ENCODE peak calls at places on chromosomes 2 and 18, in nine cellular contexts. Z is GM23248, I is neuronal stem cell, N is heart left ventricle, R is mesenchymal stem cell, O is pancreas, D is HCT116, K is foreskin keratinocyte, X is right lobe of liver. U is an unnamed sample.

GRCh38 chr2:217279571-217279970 is 419.7 kb upstream of the TNP1 start:
- DNase-seq in Z (peak), I (no peak), N (no peak), R (peak), O (no peak), D (no peak), K (peak), X (no peak), U (no peak)

GRCh38 chr2:149732001-149732685 is 144.6 kb upstream of the MMADHC start:
- DNase-seq in Z (peak), I (no peak), N (no peak), R (peak), O (no peak), D (no peak), K (peak), X (no peak), U (peak)

GRCh38 chr2:88307817-88308216 is 137.7 kb downstream of the THNSL2 start:
- DNase-seq in Z (peak), I (no peak), N (no peak), R (no peak), O (no peak), D (peak), K (peak), X (no peak), U (no peak)

GRCh38 chr2:232310189-232310588 is 68.4 kb upstream of the ALPP start:
- DNase-seq in Z (no peak), I (no peak), N (no peak), R (no peak), O (no peak), D (no peak), K (no peak), X (no peak), U (no peak)

GRCh38 chr2:144240656-144241339 is 279.1 kb downstream of the ZEB2 start:
- DNase-seq in Z (no peak), I (no peak), N (no peak), R (no peak), O (no peak), D (no peak), K (no peak), X (no peak), U (no peak)

GRCh38 chr2:147037048-147037447 is 807.8 kb upstream of the ACVR2A start:
- DNase-seq in Z (no peak), I (no peak), N (no peak), R (no peak), O (no peak), D (no peak), K (no peak), X (no peak), U (no peak)

GRCh38 chr2:127052771-127053691 is 53.9 kb downstream of the BIN1 start:
- DNase-seq in Z (no peak), I (no peak), N (peak), R (no peak), O (no peak), D (no peak), K (no peak), X (peak), U (no peak)

GRCh38 chr18:38006541-38006940 is 440.9 kb upstream of the CELF4 start:
- DNase-seq in Z (no peak), I (no peak), N (no peak), R (no peak), O (no peak), D (no peak), K (no peak), X (no peak), U (no peak)

GRCh38 chr2:38370664-38371063 is 6.4 kb downstream of the ATL2 start:
- DNase-seq in Z (no peak), I (no peak), N (no peak), R (no peak), O (no peak), D (no peak), K (no peak), X (no peak), U (no peak)

GRCh38 chr18:2878656-2879330 is 32.0 kb downstream of the EMILIN2 start:
- DNase-seq in Z (no peak), I (no peak), N (no peak), R (no peak), O (no peak), D (no peak), K (no peak), X (no peak), U (no peak)

GRCh38 chr18:23172981-23173380 is 37.7 kb downstream of the CABLES1 start:
- DNase-seq in Z (no peak), I (no peak), N (no peak), R (no peak), O (no peak), D (no peak), K (no peak), X (no peak), U (no peak)

GRCh38 chr2:222733846-222734689 is 62.6 kb downstream of the MOGAT1 start:
- DNase-seq in Z (peak), I (no peak), N (no peak), R (peak), O (no peak), D (no peak), K (no peak), X (no peak), U (no peak)

GRCh38 chr2:226514895-226515294 is 284.7 kb downstream of the IRS1 start:
- DNase-seq in Z (peak), I (no peak), N (no peak), R (no peak), O (no peak), D (peak), K (peak), X (no peak), U (peak)
- H3K27ac ChIP-seq in Z (peak), I (no peak), N (no peak), R (no peak), O (no peak), D (peak), K (peak), X (peak), U (peak)

DNA sequence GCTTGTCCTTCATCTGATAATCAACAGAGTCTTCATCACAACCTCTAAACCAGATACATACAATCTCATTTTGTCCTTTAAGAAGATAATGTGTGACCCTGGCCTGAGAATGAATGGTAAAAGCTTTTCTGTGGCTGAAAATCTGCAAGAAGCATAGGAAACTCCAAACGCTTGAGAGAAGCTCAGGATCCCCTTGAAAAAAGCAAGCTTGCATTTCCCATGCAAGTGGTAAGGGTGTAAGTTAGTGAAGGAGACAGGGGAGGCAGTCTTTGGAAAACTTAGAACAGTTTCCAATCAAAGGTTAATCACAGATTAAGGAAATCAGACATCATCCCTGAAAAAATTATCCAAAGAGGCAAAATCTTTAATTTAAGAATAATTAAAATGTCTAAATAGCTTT is 413.6 kb upstream of the SALL3 start:
- DNase-seq in Z (no peak), I (no peak), N (no peak), R (no peak), O (no peak), D (no peak), K (no peak), X (no peak), U (no peak)
- H3K27ac ChIP-seq in Z (no peak), I (no peak), N (no peak), R (no peak), O (no peak), D (no peak), K (no peak), X (no peak), U (no peak)

GRCh38 chr18:61882296-61883004 is 10.4 kb downstream of the RNF152 start:
- DNase-seq in Z (peak), I (no peak), N (no peak), R (peak), O (no peak), D (no peak), K (no peak), X (no peak), U (no peak)
- H3K27ac ChIP-seq in Z (peak), I (no peak), N (no peak), R (no peak), O (no peak), D (no peak), K (no peak), X (no peak), U (peak)

GRCh38 chr2:43415582-43415981 is 180.3 kb downstream of the THADA start:
- DNase-seq in Z (no peak), I (no peak), N (no peak), R (no peak), O (no peak), D (no peak), K (peak), X (no peak), U (no peak)

GRCh38 chr2:43414586-43415125 is 181.2 kb downstream of the THADA start:
- DNase-seq in Z (no peak), I (no peak), N (no peak), R (no peak), O (no peak), D (no peak), K (no peak), X (no peak), U (no peak)

GRCh38 chr2:43410055-43410604 is 183.7 kb upstream of the ZFP36L2 start:
- DNase-seq in Z (no peak), I (no peak), N (no peak), R (no peak), O (no peak), D (no peak), K (no peak), X (no peak), U (no peak)

GRCh38 chr2:43414033-43414432 is 181.8 kb downstream of the THADA start:
- DNase-seq in Z (no peak), I (no peak), N (no peak), R (no peak), O (no peak), D (no peak), K (no peak), X (no peak), U (no peak)

GRCh38 chr2:43412121-43412753 is 183.6 kb downstream of the THADA start:
- DNase-seq in Z (peak), I (no peak), N (no peak), R (no peak), O (no peak), D (no peak), K (peak), X (no peak), U (no peak)
- H3K27ac ChIP-seq in Z (no peak), I (no peak), N (peak), R (no peak), O (no peak), D (peak), K (no peak), X (no peak), U (no peak)

DNA sequence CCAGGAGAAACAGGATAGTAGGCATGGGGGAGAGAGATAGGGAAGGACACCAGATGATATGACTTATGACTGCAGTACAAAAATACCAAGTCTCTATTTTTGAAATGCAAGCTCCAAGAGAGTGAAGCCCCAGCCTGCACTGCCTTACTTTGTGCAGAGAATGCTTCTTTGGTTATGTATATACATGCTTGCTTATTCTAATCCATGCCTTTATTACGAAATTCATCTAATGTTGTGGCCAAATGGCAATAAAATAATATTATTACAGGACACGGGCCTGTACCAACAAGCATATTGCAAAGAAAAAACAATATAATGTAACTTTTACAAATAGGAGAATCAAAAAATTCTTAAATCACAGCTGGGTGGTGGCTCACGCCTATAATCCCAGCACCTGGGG is 110.8 kb downstream of the BCL11A start:
- DNase-seq in Z (no peak), I (no peak), N (no peak), R (no peak), O (no peak), D (no peak), K (peak), X (no peak), U (no peak)
- H3K27ac ChIP-seq in Z (no peak), I (no peak), N (no peak), R (no peak), O (no peak), D (no peak), K (no peak), X (no peak), U (peak)

DNA sequence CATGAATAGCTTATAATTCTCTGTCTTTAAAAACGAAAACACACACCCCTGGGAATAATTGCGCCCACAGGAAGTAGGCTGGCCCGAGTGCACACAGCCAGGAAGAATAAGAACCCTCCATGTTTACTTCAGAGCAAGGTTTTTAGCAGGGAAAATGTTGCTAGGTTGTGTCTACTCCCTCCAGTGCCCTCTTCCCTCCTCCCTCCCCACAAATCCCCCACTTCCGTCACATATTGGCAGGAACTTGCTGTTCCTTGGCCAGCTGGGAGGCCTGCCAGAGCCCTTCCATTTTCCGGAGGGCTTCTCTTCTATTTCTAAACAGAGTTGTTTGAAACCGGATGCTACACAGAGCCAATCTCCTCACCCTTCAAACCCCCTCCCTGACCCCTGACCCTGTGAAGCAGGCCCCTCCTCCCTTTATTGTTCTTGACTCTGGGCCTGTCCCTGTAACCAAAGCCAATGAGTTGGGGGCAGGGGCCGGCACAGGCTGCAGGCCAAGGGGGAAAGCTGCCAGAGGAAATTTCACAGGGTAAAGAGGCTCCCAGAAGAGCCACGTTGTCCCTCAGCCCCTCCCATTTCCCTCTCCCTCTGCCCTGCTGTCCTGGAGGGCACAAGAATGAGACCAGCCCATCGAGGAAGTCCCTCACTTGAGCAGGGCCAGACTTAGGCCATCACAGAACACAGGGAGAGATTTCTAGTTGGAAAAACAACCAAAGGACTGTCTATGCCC is 49.8 kb upstream of the LGALSL start:
- DNase-seq in Z (peak), I (peak), N (peak), R (peak), O (peak), D (no peak), K (no peak), X (peak), U (no peak)
- H3K27ac ChIP-seq in Z (no peak), I (peak), N (peak), R (no peak), O (peak), D (no peak), K (no peak), X (peak), U (no peak)